ENCODE peak calls at places on chromosomes 12 and 14, in eight cellular contexts. One of them, this sample, is unnamed.
A peak's percentile ranks its signal among the peaks of the same experiment; 100 is the strongest.

GRCh38 chr12:10167588-10167987 is 4.3 kb downstream of the OLR1 start:
- DNase-seq in transverse colon: no peak
- DNase-seq in mesendoderm: no peak
- DNase-seq in colonic mucosa: no peak
- DNase-seq in A549: no peak
- DNase-seq in HCT116: no peak
- DNase-seq in GM23248: no peak
- DNase-seq in DND-41: no peak
- DNase-seq in this sample: no peak

GRCh38 chr14:100536141-100536540 is 51.1 kb downstream of the BEGAIN start:
- DNase-seq in transverse colon: no peak
- DNase-seq in mesendoderm: no peak
- DNase-seq in colonic mucosa: peak; percentile 7
- DNase-seq in A549: no peak
- DNase-seq in HCT116: no peak
- DNase-seq in GM23248: no peak
- DNase-seq in DND-41: peak; percentile 63
- DNase-seq in this sample: no peak

GRCh38 chr14:23617539-23617938 is 18.6 kb upstream of the DHRS2 start:
- DNase-seq in transverse colon: no peak
- DNase-seq in mesendoderm: no peak
- DNase-seq in colonic mucosa: peak; percentile 6
- DNase-seq in A549: no peak
- DNase-seq in HCT116: no peak
- DNase-seq in GM23248: no peak
- DNase-seq in DND-41: no peak
- DNase-seq in this sample: no peak

GRCh38 chr12:104064842-104065441 is 611 bp downstream of the HCFC2 start:
- DNase-seq in transverse colon: peak; percentile 21
- DNase-seq in mesendoderm: peak; percentile 8
- DNase-seq in colonic mucosa: peak; percentile 31
- DNase-seq in A549: peak; percentile 19
- DNase-seq in HCT116: no peak
- DNase-seq in GM23248: peak; percentile 65
- DNase-seq in DND-41: no peak
- DNase-seq in this sample: no peak

GRCh38 chr12:93237235-93237915 is 140.3 kb upstream of the NUDT4 start:
- DNase-seq in transverse colon: no peak
- DNase-seq in mesendoderm: no peak
- DNase-seq in colonic mucosa: no peak
- DNase-seq in A549: no peak
- DNase-seq in HCT116: no peak
- DNase-seq in GM23248: no peak
- DNase-seq in DND-41: no peak
- DNase-seq in this sample: no peak

GRCh38 chr14:33273978-33274377 is 335.3 kb downstream of the NPAS3 start:
- DNase-seq in transverse colon: no peak
- DNase-seq in mesendoderm: no peak
- DNase-seq in colonic mucosa: no peak
- DNase-seq in A549: no peak
- DNase-seq in HCT116: no peak
- DNase-seq in GM23248: no peak
- DNase-seq in DND-41: no peak
- DNase-seq in this sample: no peak

GRCh38 chr12:45130881-45131281 is 80.0 kb upstream of the DBX2 start:
- DNase-seq in transverse colon: peak; percentile 11
- DNase-seq in mesendoderm: peak; percentile 82
- DNase-seq in colonic mucosa: peak; percentile 41
- DNase-seq in A549: peak; percentile 71
- DNase-seq in HCT116: peak; percentile 63
- DNase-seq in GM23248: peak; percentile 67
- DNase-seq in DND-41: peak; percentile 71
- DNase-seq in this sample: no peak

GRCh38 chr14:100402631-100403030 is 79.5 kb downstream of the SLC25A47 start:
- DNase-seq in transverse colon: no peak
- DNase-seq in mesendoderm: no peak
- DNase-seq in colonic mucosa: no peak
- DNase-seq in A549: no peak
- DNase-seq in HCT116: no peak
- DNase-seq in GM23248: peak; percentile 29
- DNase-seq in DND-41: no peak
- DNase-seq in this sample: no peak

GRCh38 chr12:47349770-47350408 is 270.1 kb upstream of the AMIGO2 start:
- DNase-seq in transverse colon: no peak
- DNase-seq in mesendoderm: no peak
- DNase-seq in colonic mucosa: no peak
- DNase-seq in A549: no peak
- DNase-seq in HCT116: no peak
- DNase-seq in GM23248: peak; percentile 59
- DNase-seq in DND-41: no peak
- DNase-seq in this sample: no peak

GRCh38 chr12:57889541-57889989 is 43.0 kb upstream of the CTDSP2 start:
- DNase-seq in transverse colon: peak; percentile 71
- DNase-seq in mesendoderm: no peak
- DNase-seq in colonic mucosa: peak; percentile 72
- DNase-seq in A549: no peak
- DNase-seq in HCT116: no peak
- DNase-seq in GM23248: peak; percentile 95
- DNase-seq in DND-41: no peak
- DNase-seq in this sample: no peak

GRCh38 chr12:57888407-57889157 is 42.1 kb upstream of the CTDSP2 start:
- DNase-seq in transverse colon: peak; percentile 83
- DNase-seq in mesendoderm: peak; percentile 75
- DNase-seq in colonic mucosa: peak; percentile 84
- DNase-seq in A549: no peak
- DNase-seq in HCT116: no peak
- DNase-seq in GM23248: peak; percentile 88
- DNase-seq in DND-41: peak; percentile 17
- DNase-seq in this sample: peak; percentile 56

GRCh38 chr12:57887631-57888406 is 41.3 kb upstream of the CTDSP2 start:
- DNase-seq in transverse colon: peak; percentile 31
- DNase-seq in mesendoderm: peak; percentile 44
- DNase-seq in colonic mucosa: peak; percentile 45
- DNase-seq in A549: no peak
- DNase-seq in HCT116: no peak
- DNase-seq in GM23248: peak; percentile 75
- DNase-seq in DND-41: no peak
- DNase-seq in this sample: no peak

GRCh38 chr12:57885207-57885606 is 38.7 kb upstream of the CTDSP2 start:
- DNase-seq in transverse colon: no peak
- DNase-seq in mesendoderm: no peak
- DNase-seq in colonic mucosa: no peak
- DNase-seq in A549: no peak
- DNase-seq in HCT116: no peak
- DNase-seq in GM23248: no peak
- DNase-seq in DND-41: no peak
- DNase-seq in this sample: no peak

DNA sequence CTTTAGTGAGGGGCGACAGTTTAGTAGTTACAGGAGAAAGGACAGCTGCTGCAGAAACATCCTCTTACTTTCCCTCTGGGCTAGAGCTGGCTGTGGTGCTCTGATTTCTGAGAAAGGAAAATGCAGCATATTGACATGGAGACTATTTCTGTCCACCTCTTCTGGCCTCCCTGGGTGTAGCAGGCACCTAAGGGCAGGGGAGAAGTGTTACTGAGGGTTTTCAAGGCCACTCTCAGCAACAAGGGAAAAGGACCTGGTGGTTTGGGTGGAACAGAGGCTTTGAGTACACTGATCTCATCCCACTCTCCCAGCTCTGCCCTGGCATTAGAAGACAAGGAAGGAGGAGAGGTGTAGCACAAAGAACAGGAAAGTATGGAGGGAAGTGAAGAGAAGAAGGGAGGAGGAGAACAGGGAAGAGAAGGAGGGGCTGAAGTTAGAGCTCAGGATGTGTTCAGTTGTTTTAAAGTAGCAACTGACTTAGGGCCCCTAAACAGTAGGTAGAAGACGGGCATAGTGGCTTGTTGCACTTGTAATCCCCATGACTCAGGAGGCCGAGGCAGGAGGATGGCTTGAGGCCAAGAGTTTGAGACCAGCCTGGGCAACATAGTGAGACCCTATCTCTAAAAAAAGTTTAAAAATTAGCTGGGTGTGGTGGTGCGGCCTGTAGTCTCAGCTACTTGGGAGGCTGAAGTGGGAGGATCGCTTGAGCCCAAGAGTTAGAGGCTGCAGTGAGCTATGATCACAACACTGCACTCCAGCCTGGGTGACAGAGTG is 40.2 kb upstream of the CTDSP2 start:
- DNase-seq in transverse colon: no peak
- DNase-seq in mesendoderm: no peak
- DNase-seq in colonic mucosa: no peak
- DNase-seq in A549: no peak
- DNase-seq in HCT116: no peak
- DNase-seq in GM23248: no peak
- DNase-seq in DND-41: no peak
- DNase-seq in this sample: no peak
- H3K27ac ChIP-seq in transverse colon: peak overlapping the region; percentile 64
- H3K27ac ChIP-seq in mesendoderm: no peak overlapping the region
- H3K27ac ChIP-seq in colonic mucosa: peak overlapping the region; percentile 10
- H3K27ac ChIP-seq in A549: no peak overlapping the region
- H3K27ac ChIP-seq in HCT116: no peak overlapping the region
- H3K27ac ChIP-seq in GM23248: no peak overlapping the region
- H3K27ac ChIP-seq in DND-41: no peak overlapping the region
- H3K27ac ChIP-seq in this sample: no peak overlapping the region

DNA sequence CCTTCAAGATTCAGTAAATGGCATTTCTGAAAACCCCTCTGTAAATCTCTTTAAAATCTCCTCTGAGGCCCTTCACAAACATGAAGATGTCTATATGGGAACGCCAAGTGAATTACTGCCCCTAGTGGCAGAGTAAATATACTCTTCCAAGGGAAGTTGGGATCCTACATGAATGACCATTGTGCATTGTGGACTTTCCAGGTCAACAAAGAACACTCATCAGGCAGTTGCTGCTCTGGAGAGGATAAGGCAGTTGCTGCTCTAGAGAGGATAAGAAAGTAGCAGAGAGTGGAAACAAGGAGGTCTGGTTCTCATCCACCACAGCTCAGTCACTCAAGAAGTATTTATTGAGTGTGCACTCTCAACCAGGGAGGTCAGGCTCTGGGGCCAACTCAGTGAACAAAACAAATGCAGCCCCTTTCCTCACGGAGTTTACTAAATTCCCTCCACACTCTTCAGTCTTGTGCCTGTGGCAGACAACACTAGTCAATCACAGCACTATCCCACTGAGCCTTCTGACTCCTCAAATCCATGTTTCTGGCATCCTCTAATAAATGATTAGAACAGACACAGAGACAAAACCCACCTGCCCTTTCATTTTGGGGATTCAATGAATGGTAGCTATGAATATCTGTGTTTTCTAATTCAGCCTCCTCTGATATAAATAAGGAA is 52.9 kb downstream of the SVOP start:
- DNase-seq in transverse colon: no peak
- DNase-seq in mesendoderm: peak; percentile 63
- DNase-seq in colonic mucosa: no peak
- DNase-seq in A549: peak; percentile 51
- DNase-seq in HCT116: peak; percentile 40
- DNase-seq in GM23248: peak; percentile 13
- DNase-seq in DND-41: no peak
- DNase-seq in this sample: no peak
- H3K27ac ChIP-seq in transverse colon: no peak overlapping the region
- H3K27ac ChIP-seq in mesendoderm: no peak overlapping the region
- H3K27ac ChIP-seq in colonic mucosa: no peak overlapping the region
- H3K27ac ChIP-seq in A549: no peak overlapping the region
- H3K27ac ChIP-seq in HCT116: no peak overlapping the region
- H3K27ac ChIP-seq in GM23248: no peak overlapping the region
- H3K27ac ChIP-seq in DND-41: no peak overlapping the region
- H3K27ac ChIP-seq in this sample: no peak overlapping the region

DNA sequence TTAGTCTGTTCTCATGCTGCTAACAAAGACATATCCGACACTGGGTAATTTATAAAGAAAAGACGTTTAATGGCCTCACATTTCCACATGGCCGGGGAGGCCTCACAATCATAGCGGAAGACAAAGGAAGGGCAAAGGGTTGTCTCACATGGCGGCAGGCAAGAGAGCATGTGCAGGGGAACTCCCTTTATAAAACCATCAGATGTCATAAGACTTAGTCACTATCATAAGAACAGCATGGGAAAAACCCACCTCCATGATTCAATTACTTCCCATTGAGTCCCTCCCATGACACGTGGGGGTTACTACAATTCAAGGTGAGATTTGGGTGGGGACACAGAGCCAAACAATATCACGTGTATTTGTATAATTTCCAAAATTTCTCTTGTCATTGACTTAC is 5.5 kb upstream of the LMNTD1 start:
- DNase-seq in transverse colon: no peak
- DNase-seq in mesendoderm: no peak
- DNase-seq in colonic mucosa: no peak
- DNase-seq in A549: peak; percentile 4
- DNase-seq in HCT116: no peak
- DNase-seq in GM23248: peak; percentile 28
- DNase-seq in DND-41: no peak
- DNase-seq in this sample: no peak
- H3K27ac ChIP-seq in transverse colon: no peak overlapping the region
- H3K27ac ChIP-seq in mesendoderm: no peak overlapping the region
- H3K27ac ChIP-seq in colonic mucosa: no peak overlapping the region
- H3K27ac ChIP-seq in A549: no peak overlapping the region
- H3K27ac ChIP-seq in HCT116: no peak overlapping the region
- H3K27ac ChIP-seq in GM23248: no peak overlapping the region
- H3K27ac ChIP-seq in DND-41: no peak overlapping the region
- H3K27ac ChIP-seq in this sample: no peak overlapping the region

GRCh38 chr14:68683326-68683725 is 109.5 kb downstream of the ZFP36L1 start:
- DNase-seq in transverse colon: no peak
- DNase-seq in mesendoderm: no peak
- DNase-seq in colonic mucosa: no peak
- DNase-seq in A549: no peak
- DNase-seq in HCT116: no peak
- DNase-seq in GM23248: peak; percentile 85
- DNase-seq in DND-41: no peak
- DNase-seq in this sample: no peak
- H3K27ac ChIP-seq in transverse colon: peak overlapping the region; percentile 85
- H3K27ac ChIP-seq in mesendoderm: no peak overlapping the region
- H3K27ac ChIP-seq in colonic mucosa: peak overlapping the region; percentile 74
- H3K27ac ChIP-seq in A549: peak overlapping the region; percentile 86
- H3K27ac ChIP-seq in HCT116: peak overlapping the region; percentile 44
- H3K27ac ChIP-seq in GM23248: peak overlapping the region; percentile 96
- H3K27ac ChIP-seq in DND-41: no peak overlapping the region
- H3K27ac ChIP-seq in this sample: no peak overlapping the region

GRCh38 chr12:6347367-6348338 is 5.8 kb upstream of the TNFRSF1A start:
- DNase-seq in transverse colon: no peak
- DNase-seq in mesendoderm: no peak
- DNase-seq in colonic mucosa: no peak
- DNase-seq in A549: no peak
- DNase-seq in HCT116: no peak
- DNase-seq in GM23248: peak; percentile 59
- DNase-seq in DND-41: peak; percentile 53
- DNase-seq in this sample: no peak
- H3K27ac ChIP-seq in transverse colon: peak overlapping the region; percentile 74
- H3K27ac ChIP-seq in mesendoderm: no peak overlapping the region
- H3K27ac ChIP-seq in colonic mucosa: peak overlapping the region; percentile 29
- H3K27ac ChIP-seq in A549: peak overlapping the region; percentile 98
- H3K27ac ChIP-seq in HCT116: no peak overlapping the region
- H3K27ac ChIP-seq in GM23248: no peak overlapping the region
- H3K27ac ChIP-seq in DND-41: no peak overlapping the region
- H3K27ac ChIP-seq in this sample: no peak overlapping the region